ENCODE peak calls at places on chromosome 13, in eight cellular contexts. One of them, this sample, is unnamed.

GRCh38 chr13:74464656-74465055 is 330.5 kb upstream of the KLF12 start:
- DNase-seq in H9: no peak
- DNase-seq in CD8-positive, alpha-beta T cell: no peak
- DNase-seq in dorsolateral prefrontal cortex: no peak
- DNase-seq in lower lobe of right lung: no peak
- DNase-seq in esophagus squamous epithelium: no peak
- DNase-seq in heart right ventricle: peak
- DNase-seq in CD4-positive, alpha-beta T cell: no peak
- DNase-seq in this sample: no peak

GRCh38 chr13:60837806-60838205 is 440.8 kb downstream of the TDRD3 start:
- DNase-seq in H9: no peak
- DNase-seq in CD8-positive, alpha-beta T cell: no peak
- DNase-seq in dorsolateral prefrontal cortex: no peak
- DNase-seq in lower lobe of right lung: no peak
- DNase-seq in esophagus squamous epithelium: no peak
- DNase-seq in heart right ventricle: no peak
- DNase-seq in CD4-positive, alpha-beta T cell: no peak
- DNase-seq in this sample: no peak

GRCh38 chr13:37488682-37489081 is 109.9 kb downstream of the POSTN start:
- DNase-seq in H9: no peak
- DNase-seq in CD8-positive, alpha-beta T cell: no peak
- DNase-seq in dorsolateral prefrontal cortex: no peak
- DNase-seq in lower lobe of right lung: no peak
- DNase-seq in esophagus squamous epithelium: no peak
- DNase-seq in heart right ventricle: no peak
- DNase-seq in CD4-positive, alpha-beta T cell: no peak
- DNase-seq in this sample: no peak

GRCh38 chr13:97212540-97213146 is 9.5 kb upstream of the MBNL2 start:
- DNase-seq in H9: no peak
- DNase-seq in CD8-positive, alpha-beta T cell: no peak
- DNase-seq in dorsolateral prefrontal cortex: peak
- DNase-seq in lower lobe of right lung: no peak
- DNase-seq in esophagus squamous epithelium: no peak
- DNase-seq in heart right ventricle: no peak
- DNase-seq in CD4-positive, alpha-beta T cell: no peak
- DNase-seq in this sample: no peak

GRCh38 chr13:38308736-38309135 is 40.9 kb upstream of the UFM1 start:
- DNase-seq in H9: no peak
- DNase-seq in CD8-positive, alpha-beta T cell: no peak
- DNase-seq in dorsolateral prefrontal cortex: no peak
- DNase-seq in lower lobe of right lung: no peak
- DNase-seq in esophagus squamous epithelium: no peak
- DNase-seq in heart right ventricle: no peak
- DNase-seq in CD4-positive, alpha-beta T cell: no peak
- DNase-seq in this sample: no peak

GRCh38 chr13:19864339-19865309 is 1.2 kb upstream of the ZMYM5 start:
- DNase-seq in H9: peak
- DNase-seq in CD8-positive, alpha-beta T cell: peak
- DNase-seq in dorsolateral prefrontal cortex: peak
- DNase-seq in lower lobe of right lung: peak
- DNase-seq in esophagus squamous epithelium: peak
- DNase-seq in heart right ventricle: peak
- DNase-seq in CD4-positive, alpha-beta T cell: peak
- DNase-seq in this sample: peak

GRCh38 chr13:42808572-42808971 is 27.2 kb downstream of the FAM216B start:
- DNase-seq in H9: no peak
- DNase-seq in CD8-positive, alpha-beta T cell: no peak
- DNase-seq in dorsolateral prefrontal cortex: no peak
- DNase-seq in lower lobe of right lung: no peak
- DNase-seq in esophagus squamous epithelium: no peak
- DNase-seq in heart right ventricle: no peak
- DNase-seq in CD4-positive, alpha-beta T cell: no peak
- DNase-seq in this sample: no peak

GRCh38 chr13:71149498-71150363 is 717.3 kb downstream of the DACH1 start:
- DNase-seq in H9: no peak
- DNase-seq in CD8-positive, alpha-beta T cell: no peak
- DNase-seq in dorsolateral prefrontal cortex: no peak
- DNase-seq in lower lobe of right lung: no peak
- DNase-seq in esophagus squamous epithelium: no peak
- DNase-seq in heart right ventricle: no peak
- DNase-seq in CD4-positive, alpha-beta T cell: no peak
- DNase-seq in this sample: no peak

GRCh38 chr13:46295531-46296464 is 84.1 kb downstream of the LRRC63 start:
- DNase-seq in H9: no peak
- DNase-seq in CD8-positive, alpha-beta T cell: peak
- DNase-seq in dorsolateral prefrontal cortex: peak
- DNase-seq in lower lobe of right lung: peak
- DNase-seq in esophagus squamous epithelium: no peak
- DNase-seq in heart right ventricle: no peak
- DNase-seq in CD4-positive, alpha-beta T cell: peak
- DNase-seq in this sample: no peak

GRCh38 chr13:67643656-67644055 is 413.5 kb upstream of the PCDH9 start:
- DNase-seq in H9: peak
- DNase-seq in CD8-positive, alpha-beta T cell: no peak
- DNase-seq in dorsolateral prefrontal cortex: no peak
- DNase-seq in lower lobe of right lung: no peak
- DNase-seq in esophagus squamous epithelium: no peak
- DNase-seq in heart right ventricle: no peak
- DNase-seq in CD4-positive, alpha-beta T cell: no peak
- DNase-seq in this sample: no peak

DNA sequence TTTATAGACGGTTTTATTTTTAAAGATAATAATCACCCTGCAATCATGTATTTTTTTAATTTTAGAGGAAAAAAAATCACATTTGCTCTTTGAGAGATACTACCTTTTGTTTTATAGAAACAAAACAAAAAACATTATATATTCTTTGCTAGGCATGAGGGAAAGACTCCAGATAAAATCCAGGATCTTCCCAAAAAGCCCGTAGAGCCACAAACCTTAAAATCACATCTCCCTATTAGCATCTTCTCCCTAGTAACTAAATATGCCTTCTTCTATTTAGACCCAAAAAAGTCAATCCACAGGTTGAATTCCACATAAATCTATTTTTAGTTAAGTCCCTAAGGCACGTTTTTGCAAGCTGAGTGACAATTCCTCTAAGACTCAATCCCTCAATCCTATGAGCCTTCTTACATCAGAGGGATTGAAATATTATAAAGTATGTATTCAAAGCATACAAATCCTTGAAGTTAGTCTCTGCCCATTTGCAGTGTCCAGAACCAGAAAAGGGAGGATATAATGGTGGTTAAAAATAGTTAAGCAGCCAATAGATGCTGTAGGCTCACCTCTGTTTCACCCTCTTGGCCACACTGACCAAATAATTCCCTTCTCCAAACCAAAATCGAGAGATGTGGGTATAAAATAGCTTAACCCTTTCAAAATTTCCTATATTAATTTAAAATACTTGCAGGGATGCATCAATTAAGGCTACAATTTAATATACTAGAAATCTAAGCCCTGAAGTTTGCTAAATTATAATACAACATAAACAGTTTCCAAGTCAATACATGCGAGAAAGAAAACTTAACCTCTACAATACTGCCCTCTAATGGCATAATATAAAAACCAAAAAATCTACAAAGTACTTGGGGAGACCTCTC is 64.0 kb downstream of the SERP2 start:
- DNase-seq in H9: no peak
- DNase-seq in CD8-positive, alpha-beta T cell: no peak
- DNase-seq in dorsolateral prefrontal cortex: no peak
- DNase-seq in lower lobe of right lung: no peak
- DNase-seq in esophagus squamous epithelium: no peak
- DNase-seq in heart right ventricle: no peak
- DNase-seq in CD4-positive, alpha-beta T cell: no peak
- DNase-seq in this sample: no peak
- TF ChIP-seq CTCF in H9: peak
- TF ChIP-seq CTCF in CD8-positive, alpha-beta T cell: peak
- TF ChIP-seq CTCF in dorsolateral prefrontal cortex: peak
- TF ChIP-seq CTCF in lower lobe of right lung: peak
- TF ChIP-seq CTCF in esophagus squamous epithelium: peak
- TF ChIP-seq CTCF in heart right ventricle: peak
- TF ChIP-seq CTCF in CD4-positive, alpha-beta T cell: peak
- TF ChIP-seq CTCF in this sample: no peak

GRCh38 chr13:111282997-111283396 is 37.4 kb upstream of the TEX29 start:
- DNase-seq in H9: no peak
- DNase-seq in CD8-positive, alpha-beta T cell: no peak
- DNase-seq in dorsolateral prefrontal cortex: no peak
- DNase-seq in lower lobe of right lung: no peak
- DNase-seq in esophagus squamous epithelium: no peak
- DNase-seq in heart right ventricle: no peak
- DNase-seq in CD4-positive, alpha-beta T cell: no peak
- DNase-seq in this sample: no peak
- H3K27ac ChIP-seq in H9: no peak
- H3K27ac ChIP-seq in CD8-positive, alpha-beta T cell: no peak
- H3K27ac ChIP-seq in dorsolateral prefrontal cortex: peak
- H3K27ac ChIP-seq in lower lobe of right lung: no peak
- H3K27ac ChIP-seq in esophagus squamous epithelium: peak
- H3K27ac ChIP-seq in heart right ventricle: peak
- H3K27ac ChIP-seq in CD4-positive, alpha-beta T cell: no peak
- H3K27ac ChIP-seq in this sample: peak

GRCh38 chr13:59398127-59398526 is 765.6 kb downstream of the DIAPH3 start:
- DNase-seq in H9: no peak
- DNase-seq in CD8-positive, alpha-beta T cell: no peak
- DNase-seq in dorsolateral prefrontal cortex: no peak
- DNase-seq in lower lobe of right lung: no peak
- DNase-seq in esophagus squamous epithelium: no peak
- DNase-seq in heart right ventricle: peak
- DNase-seq in CD4-positive, alpha-beta T cell: no peak
- DNase-seq in this sample: no peak

GRCh38 chr13:59392328-59392727 is 771.4 kb downstream of the DIAPH3 start:
- DNase-seq in H9: no peak
- DNase-seq in CD8-positive, alpha-beta T cell: no peak
- DNase-seq in dorsolateral prefrontal cortex: no peak
- DNase-seq in lower lobe of right lung: no peak
- DNase-seq in esophagus squamous epithelium: no peak
- DNase-seq in heart right ventricle: no peak
- DNase-seq in CD4-positive, alpha-beta T cell: no peak
- DNase-seq in this sample: no peak

GRCh38 chr13:59398661-59399060 is 765.1 kb downstream of the DIAPH3 start:
- DNase-seq in H9: no peak
- DNase-seq in CD8-positive, alpha-beta T cell: no peak
- DNase-seq in dorsolateral prefrontal cortex: no peak
- DNase-seq in lower lobe of right lung: no peak
- DNase-seq in esophagus squamous epithelium: no peak
- DNase-seq in heart right ventricle: no peak
- DNase-seq in CD4-positive, alpha-beta T cell: no peak
- DNase-seq in this sample: no peak

GRCh38 chr13:59391696-59392095 is 772.0 kb downstream of the DIAPH3 start:
- DNase-seq in H9: peak
- DNase-seq in CD8-positive, alpha-beta T cell: peak
- DNase-seq in dorsolateral prefrontal cortex: no peak
- DNase-seq in lower lobe of right lung: no peak
- DNase-seq in esophagus squamous epithelium: no peak
- DNase-seq in heart right ventricle: no peak
- DNase-seq in CD4-positive, alpha-beta T cell: peak
- DNase-seq in this sample: no peak

DNA sequence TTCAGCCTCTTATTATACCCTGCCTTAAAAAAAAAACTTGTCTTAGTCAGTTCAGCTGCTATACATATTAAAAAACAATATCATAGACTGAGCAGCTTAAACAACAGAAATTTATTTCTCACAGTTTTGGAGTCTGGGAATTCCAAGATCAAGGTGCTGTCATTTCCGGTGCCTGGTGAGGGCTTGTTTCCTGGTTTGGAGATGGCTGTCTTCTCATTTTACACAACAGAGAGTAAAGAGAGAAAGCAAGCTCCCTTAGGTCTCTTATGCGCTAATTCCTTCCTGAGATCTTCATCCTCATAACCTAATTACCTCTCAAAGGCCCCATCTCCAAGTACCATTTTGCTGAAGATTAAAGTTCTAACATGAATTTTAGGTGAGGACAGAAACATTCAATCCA is 769.2 kb downstream of the DIAPH3 start:
- DNase-seq in H9: no peak
- DNase-seq in CD8-positive, alpha-beta T cell: no peak
- DNase-seq in dorsolateral prefrontal cortex: no peak
- DNase-seq in lower lobe of right lung: no peak
- DNase-seq in esophagus squamous epithelium: no peak
- DNase-seq in heart right ventricle: no peak
- DNase-seq in CD4-positive, alpha-beta T cell: no peak
- DNase-seq in this sample: no peak
- TF ChIP-seq CTCF in H9: no peak
- TF ChIP-seq CTCF in CD8-positive, alpha-beta T cell: no peak
- TF ChIP-seq CTCF in dorsolateral prefrontal cortex: no peak
- TF ChIP-seq CTCF in lower lobe of right lung: no peak
- TF ChIP-seq CTCF in esophagus squamous epithelium: no peak
- TF ChIP-seq CTCF in heart right ventricle: no peak
- TF ChIP-seq CTCF in CD4-positive, alpha-beta T cell: no peak
- TF ChIP-seq CTCF in this sample: no peak

GRCh38 chr13:114128624-114129522 is 3.5 kb downstream of the RASA3 start:
- DNase-seq in H9: no peak
- DNase-seq in CD8-positive, alpha-beta T cell: peak
- DNase-seq in dorsolateral prefrontal cortex: no peak
- DNase-seq in lower lobe of right lung: peak
- DNase-seq in esophagus squamous epithelium: peak
- DNase-seq in heart right ventricle: peak
- DNase-seq in CD4-positive, alpha-beta T cell: peak
- DNase-seq in this sample: no peak
- H3K27ac ChIP-seq in H9: no peak
- H3K27ac ChIP-seq in CD8-positive, alpha-beta T cell: peak
- H3K27ac ChIP-seq in dorsolateral prefrontal cortex: no peak
- H3K27ac ChIP-seq in lower lobe of right lung: peak
- H3K27ac ChIP-seq in esophagus squamous epithelium: peak
- H3K27ac ChIP-seq in heart right ventricle: peak
- H3K27ac ChIP-seq in CD4-positive, alpha-beta T cell: peak
- H3K27ac ChIP-seq in this sample: peak

DNA sequence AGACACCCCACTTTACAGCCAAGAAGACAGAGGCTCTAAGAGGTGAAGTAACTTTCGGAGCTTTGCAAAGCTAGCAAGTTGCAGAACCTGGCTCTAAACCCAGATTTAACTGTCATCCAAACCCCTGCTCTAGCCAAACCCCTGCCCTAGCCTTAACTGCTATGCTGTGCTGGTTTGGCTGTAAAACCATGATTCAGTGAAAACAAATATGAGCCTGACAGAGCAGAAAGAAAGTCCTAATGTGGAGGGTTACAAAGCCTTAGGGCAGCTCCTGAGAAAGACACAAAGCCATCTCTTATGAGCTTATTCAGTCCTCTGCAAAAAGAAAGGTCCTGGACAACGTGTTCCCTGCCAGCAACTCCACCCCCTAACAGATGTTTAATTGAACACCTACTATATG is 172.8 kb downstream of the KATNAL1 start:
- DNase-seq in H9: no peak
- DNase-seq in CD8-positive, alpha-beta T cell: no peak
- DNase-seq in dorsolateral prefrontal cortex: no peak
- DNase-seq in lower lobe of right lung: no peak
- DNase-seq in esophagus squamous epithelium: no peak
- DNase-seq in heart right ventricle: no peak
- DNase-seq in CD4-positive, alpha-beta T cell: no peak
- DNase-seq in this sample: no peak
- TF ChIP-seq CTCF in H9: no peak
- TF ChIP-seq CTCF in CD8-positive, alpha-beta T cell: no peak
- TF ChIP-seq CTCF in dorsolateral prefrontal cortex: no peak
- TF ChIP-seq CTCF in lower lobe of right lung: no peak
- TF ChIP-seq CTCF in esophagus squamous epithelium: no peak
- TF ChIP-seq CTCF in heart right ventricle: no peak
- TF ChIP-seq CTCF in CD4-positive, alpha-beta T cell: no peak
- TF ChIP-seq CTCF in this sample: no peak

GRCh38 chr13:113298001-113298945 is 1.2 kb downstream of the LAMP1 start:
- DNase-seq in H9: no peak
- DNase-seq in CD8-positive, alpha-beta T cell: no peak
- DNase-seq in dorsolateral prefrontal cortex: no peak
- DNase-seq in lower lobe of right lung: no peak
- DNase-seq in esophagus squamous epithelium: no peak
- DNase-seq in heart right ventricle: no peak
- DNase-seq in CD4-positive, alpha-beta T cell: no peak
- DNase-seq in this sample: no peak
- H3K27ac ChIP-seq in H9: no peak
- H3K27ac ChIP-seq in CD8-positive, alpha-beta T cell: peak
- H3K27ac ChIP-seq in dorsolateral prefrontal cortex: peak
- H3K27ac ChIP-seq in lower lobe of right lung: peak
- H3K27ac ChIP-seq in esophagus squamous epithelium: peak
- H3K27ac ChIP-seq in heart right ventricle: peak
- H3K27ac ChIP-seq in CD4-positive, alpha-beta T cell: peak
- H3K27ac ChIP-seq in this sample: peak

GRCh38 chr13:41029629-41030028 is 10.5 kb upstream of the ELF1 start:
- DNase-seq in H9: peak
- DNase-seq in CD8-positive, alpha-beta T cell: no peak
- DNase-seq in dorsolateral prefrontal cortex: no peak
- DNase-seq in lower lobe of right lung: no peak
- DNase-seq in esophagus squamous epithelium: no peak
- DNase-seq in heart right ventricle: no peak
- DNase-seq in CD4-positive, alpha-beta T cell: no peak
- DNase-seq in this sample: no peak
- TF ChIP-seq CTCF in H9: peak
- TF ChIP-seq CTCF in CD8-positive, alpha-beta T cell: no peak
- TF ChIP-seq CTCF in dorsolateral prefrontal cortex: no peak
- TF ChIP-seq CTCF in lower lobe of right lung: no peak
- TF ChIP-seq CTCF in esophagus squamous epithelium: no peak
- TF ChIP-seq CTCF in heart right ventricle: no peak
- TF ChIP-seq CTCF in CD4-positive, alpha-beta T cell: peak
- TF ChIP-seq CTCF in this sample: no peak

This sample was measured in coronary artery.